ENCODE peak calls at places on chromosome 22, in seven cellular contexts. S is aorta; O is fibroblast of lung; H is CD8-positive, alpha-beta memory T cell; A is pancreas; D is brain microvascular endothelial cell; F is CD4-positive, alpha-beta memory T cell. K is an unnamed sample.

GRCh38 chr22:20052309-20053250 is 27.5 kb upstream of the DGCR8 start:
- DNase-seq in O (no peak), F (no peak), D (no peak), H (no peak), S (no peak), A (no peak), K (no peak)

GRCh38 chr22:35649026-35649553 is 844 bp downstream of the APOL6 start:
- DNase-seq in H (no peak), D (no peak), S (no peak), O (no peak), A (no peak), F (no peak), K (no peak)

GRCh38 chr22:17013396-17014100 is 5.5 kb upstream of the GAB4 start:
- DNase-seq in O (no peak), S (no peak), D (no peak), H (no peak), A (no peak), F (no peak), K (no peak)

GRCh38 chr22:46054091-46054877 is 77.3 kb upstream of the WNT7B start:
- DNase-seq in F (peak), H (peak), D (no peak), O (peak), S (peak), A (peak), K (peak)

GRCh38 chr22:26779108-26779507 is 121.7 kb downstream of the MIAT start:
- DNase-seq in A (no peak), O (no peak), D (no peak), F (no peak), H (no peak), S (no peak), K (no peak)

GRCh38 chr22:20990184-20991180 is 8.4 kb downstream of the LZTR1 start:
- DNase-seq in O (no peak), A (no peak), S (no peak), D (no peak), F (no peak), H (no peak), K (no peak)

GRCh38 chr22:46596032-46596441 is 24.1 kb upstream of the GRAMD4 start:
- DNase-seq in F (no peak), S (peak), O (no peak), D (no peak), A (peak), H (no peak), K (peak)

GRCh38 chr22:39908737-39909136 is 7.9 kb downstream of the GRAP2 start:
- DNase-seq in H (peak), S (no peak), F (peak), O (no peak), A (no peak), D (peak), K (no peak)

GRCh38 chr22:25282346-25282670 is 62.9 kb downstream of the CRYBB2 start:
- DNase-seq in H (no peak), O (no peak), S (no peak), F (no peak), A (no peak), D (no peak), K (no peak)

GRCh38 chr22:25797891-25798290 is 55.9 kb downstream of the MYO18B start:
- DNase-seq in F (no peak), A (no peak), O (no peak), H (no peak), D (no peak), S (peak), K (no peak)

GRCh38 chr22:47388778-47389177 is 626.3 kb downstream of the TBC1D22A start:
- DNase-seq in F (no peak), O (no peak), D (no peak), H (no peak), S (peak), A (peak), K (no peak)

GRCh38 chr22:21766933-21767462 is 31.4 kb upstream of the YPEL1 start:
- DNase-seq in F (peak), S (no peak), A (no peak), D (no peak), O (no peak), H (peak), K (no peak)

GRCh38 chr22:48491451-48491941 is 1336.2 kb downstream of the BRD1 start:
- DNase-seq in A (peak), H (peak), O (no peak), S (peak), F (no peak), D (no peak), K (no peak)
- H3K4me3 ChIP-seq in A (no peak), H (no peak), O (no peak), S (no peak), F (no peak), D (no peak), K (no peak)

GRCh38 chr22:31082606-31083376 is 1.7 kb downstream of the SMTN start:
- DNase-seq in A (peak), S (peak), O (peak), H (peak), D (peak), F (peak), K (peak)
- H3K4me3 ChIP-seq in A (peak), S (peak), O (peak), H (no peak), D (peak), F (no peak), K (peak)

GRCh38 chr22:38087855-38088254 is 3.9 kb upstream of the SLC16A8 start:
- DNase-seq in F (no peak), D (no peak), H (no peak), S (no peak), A (no peak), O (no peak), K (no peak)

GRCh38 chr22:38089474-38089851 is 5.5 kb upstream of the SLC16A8 start:
- DNase-seq in H (no peak), F (no peak), A (no peak), O (no peak), D (no peak), S (no peak), K (no peak)

GRCh38 chr22:38086001-38086845 is 2.2 kb upstream of the SLC16A8 start:
- DNase-seq in S (peak), D (no peak), H (no peak), O (no peak), F (no peak), A (no peak), K (no peak)

GRCh38 chr22:38086942-38087341 is 3.0 kb upstream of the SLC16A8 start:
- DNase-seq in A (no peak), O (no peak), S (no peak), F (no peak), H (no peak), D (no peak), K (no peak)

DNA sequence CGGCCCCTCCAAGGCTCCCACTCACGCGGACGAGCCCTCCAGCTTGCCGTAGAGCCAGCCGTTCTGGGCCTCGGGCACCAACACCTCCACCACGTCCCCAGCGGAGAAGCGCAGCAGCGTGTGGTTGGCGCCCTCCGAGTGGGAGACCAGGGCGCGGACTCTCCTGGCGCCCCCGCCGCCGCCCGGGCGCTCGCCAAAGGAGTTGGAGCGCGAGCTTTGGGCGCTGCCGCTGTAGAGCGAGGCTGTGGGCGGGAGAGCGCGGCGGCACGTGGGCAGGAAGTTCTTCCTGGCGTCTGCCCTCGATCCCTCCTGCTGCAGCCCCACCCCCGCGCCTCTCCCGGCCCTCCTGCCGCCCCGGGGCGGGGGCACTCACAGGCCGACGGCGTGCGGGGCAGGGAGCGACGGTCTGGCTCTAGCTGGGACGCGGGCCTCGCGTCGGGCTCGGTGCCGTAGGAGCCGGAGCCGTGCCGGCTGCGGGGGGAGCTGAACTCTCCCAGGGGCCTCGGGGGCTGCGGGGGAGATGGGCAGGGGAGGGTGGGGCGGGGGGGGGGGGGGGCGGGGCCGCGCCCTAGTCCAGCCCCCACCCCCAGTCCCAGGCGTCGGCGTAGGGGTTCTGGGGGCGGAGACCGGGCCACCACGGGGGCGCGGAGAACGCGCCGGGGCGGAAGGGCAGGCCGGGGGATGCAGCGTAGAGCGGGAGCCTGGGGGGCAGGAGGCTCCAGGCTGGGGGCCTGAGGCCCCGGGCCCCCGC is 4.9 kb upstream of the SLC16A8 start:
- DNase-seq in D (no peak), S (no peak), A (no peak), F (no peak), H (no peak), O (no peak), K (peak)
- H3K4me3 ChIP-seq in D (peak), S (no peak), A (no peak), F (no peak), H (no peak), O (no peak), K (peak)

DNA sequence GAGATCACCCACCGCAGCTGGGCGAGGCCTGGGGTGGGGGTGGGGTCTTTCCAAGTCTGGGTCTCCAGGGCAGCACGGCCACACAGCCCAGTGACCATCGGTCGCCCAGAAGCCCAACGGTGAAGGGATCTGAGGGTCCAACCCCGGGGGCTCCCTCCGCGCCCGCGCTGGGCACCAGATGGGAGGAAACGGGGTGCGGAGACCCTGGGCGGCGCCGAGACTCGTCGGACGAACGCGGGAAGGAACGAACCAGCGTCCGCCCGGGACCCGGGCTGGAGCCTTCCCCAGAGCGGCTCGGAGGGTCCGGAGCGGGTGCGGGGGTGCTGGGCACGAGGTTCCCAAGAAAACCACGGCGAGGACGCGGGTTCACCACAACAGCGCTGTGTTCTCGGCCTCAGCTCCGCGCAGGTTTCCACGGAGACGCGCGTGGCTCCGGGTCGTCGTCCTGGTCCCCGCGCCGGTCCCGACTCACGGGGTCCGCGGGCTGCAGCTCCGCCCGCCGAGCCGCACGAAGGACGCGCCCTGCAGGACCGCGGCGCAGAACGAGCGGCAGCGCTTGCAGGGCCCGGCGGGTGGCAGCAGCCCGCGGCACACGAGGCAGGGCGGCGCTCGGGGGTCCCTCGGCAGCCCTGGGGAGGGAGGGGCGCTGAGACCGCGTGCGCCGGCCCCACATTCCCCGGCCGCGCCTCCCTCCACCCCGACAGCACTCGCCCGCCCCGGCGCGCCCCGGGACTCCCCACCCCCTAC is 2.3 kb upstream of the IL17REL start:
- DNase-seq in F (no peak), A (peak), O (no peak), S (peak), H (peak), D (no peak), K (peak)
- H3K4me3 ChIP-seq in F (peak), A (no peak), O (no peak), S (no peak), H (no peak), D (no peak), K (no peak)

GRCh38 chr22:24155597-24156145 is 25.6 kb upstream of the SUSD2 start:
- DNase-seq in H (peak), F (peak), A (peak), D (peak), S (peak), O (peak), K (peak)
- H3K4me3 ChIP-seq in H (peak), F (peak), A (peak), D (peak), S (peak), O (peak), K (peak)

DNA sequence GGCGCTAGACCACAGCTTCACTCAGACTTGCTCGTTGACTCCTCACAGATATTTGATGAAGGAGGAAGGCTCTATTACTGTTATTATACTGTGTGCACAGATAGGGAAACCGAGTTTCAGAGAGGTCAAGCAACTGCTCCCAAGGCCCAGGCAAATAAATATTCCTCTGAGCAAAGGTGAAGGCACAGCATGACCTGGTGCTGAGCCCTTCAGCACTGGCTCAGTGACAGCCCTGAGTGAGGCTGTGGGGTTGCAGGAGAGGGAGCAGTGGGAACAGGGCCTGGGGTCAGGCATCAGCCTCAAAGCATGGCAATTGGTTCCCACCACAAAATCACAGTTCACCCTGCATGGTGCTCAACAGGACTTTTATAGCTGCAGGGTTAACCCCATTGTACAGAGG is 7.1 kb downstream of the POLR3H start:
- DNase-seq in D (no peak), H (no peak), O (no peak), S (no peak), A (no peak), F (no peak), K (no peak)
- H3K4me3 ChIP-seq in D (no peak), H (no peak), O (no peak), S (no peak), A (no peak), F (no peak), K (no peak)

GRCh38 chr22:44033689-44034088 is 9.6 kb downstream of the PARVB start:
- DNase-seq in O (peak), F (no peak), H (no peak), A (no peak), D (peak), S (peak), K (no peak)
- H3K4me3 ChIP-seq in O (no peak), F (no peak), H (no peak), A (no peak), D (no peak), S (no peak), K (no peak)

GRCh38 chr22:38213319-38214247 is 11.8 kb downstream of the MAFF start:
- DNase-seq in H (no peak), O (no peak), S (no peak), F (no peak), A (no peak), D (no peak), K (no peak)
- H3K4me3 ChIP-seq in H (no peak), O (no peak), S (no peak), F (peak), A (no peak), D (no peak), K (peak)